ENCODE peak calls at places on chromosomes 3 and 15, in eight cellular contexts. L, O, T, I, H, Q, E and Y are unnamed samples.

GRCh38 chr3:64873400-64873799 is 185.6 kb upstream of the ADAMTS9 start:
- DNase-seq in L (no peak), O (peak), T (no peak), I (no peak), H (no peak), Q (no peak), E (no peak), Y (no peak)

GRCh38 chr3:46423588-46423987 is 16.5 kb downstream of the CCRL2 start:
- DNase-seq in L (no peak), O (no peak), T (no peak), I (no peak), H (no peak), Q (no peak), E (peak), Y (no peak)

GRCh38 chr3:180280601-180281000 is 243.9 kb upstream of the PEX5L start:
- DNase-seq in L (no peak), O (peak), T (no peak), I (no peak), H (no peak), Q (no peak), E (peak), Y (no peak)

GRCh38 chr15:51869074-51869425 is 39.6 kb downstream of the TMOD3 start:
- DNase-seq in L (no peak), O (peak), T (peak), I (no peak), H (peak), Q (no peak), E (peak), Y (no peak)

GRCh38 chr15:83356516-83357399 is 72.3 kb upstream of the BNC1 start:
- DNase-seq in L (no peak), O (peak), T (no peak), I (no peak), H (no peak), Q (no peak), E (no peak), Y (no peak)

GRCh38 chr15:32676095-32676643 is 34.7 kb downstream of the SCG5 start:
- DNase-seq in L (no peak), O (no peak), T (no peak), I (no peak), H (no peak), Q (no peak), E (no peak), Y (no peak)

GRCh38 chr3:179544981-179545645 is 17.6 kb upstream of the ACTL6A start:
- DNase-seq in L (no peak), O (peak), T (peak), I (no peak), H (peak), Q (no peak), E (peak), Y (no peak)

GRCh38 chr15:50183112-50183794 is 1.3 kb downstream of the SLC27A2 start:
- DNase-seq in L (peak), O (no peak), T (no peak), I (no peak), H (no peak), Q (no peak), E (no peak), Y (no peak)

GRCh38 chr3:134651347-134652041 is 672 bp upstream of the KY start:
- DNase-seq in L (peak), O (peak), T (no peak), I (no peak), H (peak), Q (no peak), E (peak), Y (no peak)

GRCh38 chr15:78362716-78363426 is 22.7 kb downstream of the CRABP1 start:
- DNase-seq in L (no peak), O (no peak), T (no peak), I (no peak), H (no peak), Q (no peak), E (peak), Y (peak)

GRCh38 chr3:114080201-114080600 is 23.7 kb downstream of the QTRT2 start:
- DNase-seq in L (no peak), O (no peak), T (no peak), I (no peak), H (no peak), Q (no peak), E (no peak), Y (no peak)

GRCh38 chr3:14823910-14824629 is 5.3 kb downstream of the FGD5 start:
- DNase-seq in L (no peak), O (no peak), T (no peak), I (no peak), H (no peak), Q (no peak), E (no peak), Y (peak)

GRCh38 chr3:109025896-109026295 is 72.2 kb upstream of the GUCA1C start:
- DNase-seq in L (no peak), O (no peak), T (no peak), I (no peak), H (no peak), Q (no peak), E (no peak), Y (no peak)

GRCh38 chr15:90451215-90451850 is 63.3 kb downstream of the IQGAP1 start:
- DNase-seq in L (no peak), O (peak), T (peak), I (no peak), H (no peak), Q (no peak), E (peak), Y (no peak)

GRCh38 chr15:32028921-32029320 is 1.4 kb upstream of the CHRNA7 start:
- DNase-seq in L (peak), O (no peak), T (no peak), I (no peak), H (no peak), Q (peak), E (no peak), Y (no peak)

GRCh38 chr15:96363692-96364091 is 33.2 kb downstream of the NR2F2 start:
- DNase-seq in L (no peak), O (no peak), T (no peak), I (no peak), H (no peak), Q (no peak), E (no peak), Y (no peak)

GRCh38 chr3:38640661-38641441 is 8.6 kb downstream of the SCN5A start:
- DNase-seq in L (no peak), O (no peak), T (no peak), I (no peak), H (no peak), Q (peak), E (no peak), Y (peak)

GRCh38 chr3:1531981-1532380 is 439.2 kb downstream of the CNTN6 start:
- DNase-seq in L (no peak), O (no peak), T (no peak), I (no peak), H (no peak), Q (no peak), E (no peak), Y (no peak)

GRCh38 chr3:64345351-64345750 is 120.1 kb upstream of the PRICKLE2 start:
- DNase-seq in L (no peak), O (peak), T (peak), I (peak), H (peak), Q (no peak), E (peak), Y (no peak)

GRCh38 chr3:52520716-52521487 is 12.8 kb downstream of the NT5DC2 start:
- DNase-seq in L (no peak), O (no peak), T (no peak), I (no peak), H (no peak), Q (no peak), E (no peak), Y (no peak)

GRCh38 chr15:90774731-90775521 is 57.8 kb downstream of the BLM start:
- DNase-seq in L (no peak), O (peak), T (peak), I (no peak), H (no peak), Q (no peak), E (peak), Y (no peak)

GRCh38 chr3:196096382-196096953 is 14.6 kb upstream of the TFRC start:
- DNase-seq in L (peak), O (no peak), T (no peak), I (no peak), H (no peak), Q (no peak), E (peak), Y (no peak)

GRCh38 chr3:194046995-194047681 is 88.8 kb upstream of the HES1 start:
- DNase-seq in L (peak), O (no peak), T (no peak), I (peak), H (no peak), Q (no peak), E (peak), Y (no peak)

DNA sequence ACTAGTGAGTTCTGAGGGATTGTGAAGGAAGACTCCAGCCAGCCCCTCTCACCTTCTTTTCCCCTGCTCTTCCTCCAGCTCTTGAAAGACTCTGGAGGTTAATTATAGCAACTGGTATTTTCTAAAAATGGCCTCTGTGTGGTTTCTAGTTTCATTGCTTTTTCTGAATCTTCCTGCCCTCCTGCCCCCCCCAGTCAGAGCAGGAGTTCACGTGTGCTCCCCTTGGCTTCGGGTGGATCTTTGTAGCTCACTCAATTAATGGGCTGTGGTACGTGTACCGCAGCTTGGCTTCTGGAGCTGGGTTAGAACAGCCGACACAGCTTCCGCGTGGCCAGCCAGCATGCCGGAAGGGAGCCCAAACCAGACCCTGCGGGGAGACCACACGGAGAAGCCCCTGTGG is 31.5 kb downstream of the TM2D3 start:
- DNase-seq in L (peak), O (no peak), T (no peak), I (no peak), H (no peak), Q (no peak), E (no peak), Y (no peak)
- TF ChIP-seq CTCF in L (no peak), O (no peak), T (no peak), I (no peak), H (no peak), Q (no peak), E (no peak), Y (no peak)

DNA sequence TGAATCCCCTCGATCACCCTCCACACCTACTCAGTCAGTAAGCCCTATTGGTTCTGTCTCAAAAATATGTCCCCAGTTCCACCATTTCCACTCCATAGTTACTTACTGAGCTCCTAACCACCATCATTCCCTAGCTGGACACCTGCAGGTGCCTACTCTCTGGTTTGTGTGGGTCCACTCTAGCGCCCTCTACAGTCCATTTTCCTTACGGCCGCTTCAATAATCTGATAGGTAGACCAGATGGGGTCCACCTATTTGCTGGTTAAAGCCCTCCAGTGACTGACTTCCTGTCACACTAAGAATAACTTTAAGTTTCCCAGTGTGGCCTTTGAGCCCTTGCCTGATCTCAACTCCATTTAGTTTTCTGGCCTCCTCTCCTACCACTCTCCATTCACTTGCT is 5.0 kb downstream of the GXYLT2 start:
- DNase-seq in L (no peak), O (peak), T (no peak), I (no peak), H (no peak), Q (no peak), E (no peak), Y (no peak)
- TF ChIP-seq CTCF in L (peak), O (peak), T (peak), I (no peak), H (peak), Q (peak), E (peak), Y (peak)

GRCh38 chr15:73915085-73915484 is 11.2 kb upstream of the LOXL1 start:
- DNase-seq in L (no peak), O (peak), T (no peak), I (no peak), H (no peak), Q (no peak), E (no peak), Y (no peak)
- TF ChIP-seq CTCF in L (no peak), O (no peak), T (no peak), I (no peak), H (no peak), Q (no peak), E (no peak), Y (no peak)

GRCh38 chr3:169722715-169723114 is 42.1 kb downstream of the TERC start:
- DNase-seq in L (no peak), O (no peak), T (no peak), I (no peak), H (no peak), Q (no peak), E (no peak), Y (no peak)
- TF ChIP-seq CTCF in L (no peak), O (no peak), T (no peak), I (no peak), H (no peak), Q (no peak), E (no peak), Y (no peak)

GRCh38 chr15:25268166-25268565 is 170.7 kb downstream of the UBE3A start:
- DNase-seq in L (no peak), O (no peak), T (no peak), I (no peak), H (no peak), Q (no peak), E (no peak), Y (no peak)
- TF ChIP-seq CTCF in L (no peak), O (no peak), T (peak), I (no peak), H (no peak), Q (peak), E (no peak), Y (no peak)

GRCh38 chr3:172640751-172641150 is 70.1 kb downstream of the NCEH1 start:
- DNase-seq in L (no peak), O (no peak), T (no peak), I (no peak), H (no peak), Q (no peak), E (no peak), Y (no peak)

GRCh38 chr3:172630316-172630715 is 80.6 kb downstream of the NCEH1 start:
- DNase-seq in L (no peak), O (peak), T (no peak), I (no peak), H (peak), Q (no peak), E (peak), Y (no peak)

GRCh38 chr3:172641291-172641690 is 69.6 kb downstream of the NCEH1 start:
- DNase-seq in L (no peak), O (no peak), T (no peak), I (no peak), H (no peak), Q (no peak), E (no peak), Y (no peak)

GRCh38 chr3:172634948-172635347 is 75.9 kb downstream of the NCEH1 start:
- DNase-seq in L (no peak), O (no peak), T (no peak), I (no peak), H (peak), Q (no peak), E (no peak), Y (no peak)

DNA sequence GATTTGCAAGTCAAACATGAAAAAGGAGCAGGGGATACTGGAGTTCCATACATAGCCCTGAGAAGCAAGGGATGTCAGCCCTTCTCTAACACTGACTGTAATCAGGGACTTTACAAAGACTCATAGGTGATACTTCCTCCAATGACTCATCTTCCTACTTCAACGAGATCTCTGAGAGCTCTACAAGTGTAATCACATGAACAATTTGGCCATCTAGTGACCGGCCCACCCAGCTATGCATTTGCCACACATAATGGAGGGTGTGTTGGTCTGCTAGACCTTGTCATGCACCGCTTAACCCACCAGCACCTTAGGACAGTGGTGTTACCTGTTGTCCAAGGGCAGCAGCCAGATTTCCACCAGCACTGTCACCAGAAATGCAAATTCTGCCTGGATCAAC is 75.3 kb downstream of the NCEH1 start:
- DNase-seq in L (no peak), O (no peak), T (no peak), I (no peak), H (no peak), Q (no peak), E (no peak), Y (no peak)
- TF ChIP-seq CTCF in L (no peak), O (no peak), T (no peak), I (no peak), H (no peak), Q (no peak), E (no peak), Y (no peak)

DNA sequence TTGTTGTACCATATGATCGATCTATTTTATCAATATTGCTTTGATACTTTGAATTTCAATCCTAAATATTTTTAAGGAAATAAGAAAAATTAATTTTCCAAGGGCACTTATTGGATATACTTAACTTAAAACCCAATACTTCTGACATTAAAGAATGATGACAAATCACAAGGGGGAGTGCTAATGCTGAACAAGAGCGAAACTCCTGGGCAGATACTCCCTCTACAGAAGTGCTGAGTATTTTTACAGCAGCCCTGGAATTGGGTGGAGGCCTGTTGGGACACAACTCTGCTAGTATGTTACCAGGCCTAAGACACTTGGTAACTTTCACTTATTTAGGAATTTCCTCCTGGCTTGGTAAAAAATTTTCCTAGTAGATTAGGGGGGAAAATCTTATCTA is 46.2 kb downstream of the DENND6A start:
- DNase-seq in L (peak), O (peak), T (peak), I (no peak), H (peak), Q (no peak), E (peak), Y (no peak)
- TF ChIP-seq CTCF in L (peak), O (peak), T (peak), I (no peak), H (no peak), Q (no peak), E (peak), Y (peak)

DNA sequence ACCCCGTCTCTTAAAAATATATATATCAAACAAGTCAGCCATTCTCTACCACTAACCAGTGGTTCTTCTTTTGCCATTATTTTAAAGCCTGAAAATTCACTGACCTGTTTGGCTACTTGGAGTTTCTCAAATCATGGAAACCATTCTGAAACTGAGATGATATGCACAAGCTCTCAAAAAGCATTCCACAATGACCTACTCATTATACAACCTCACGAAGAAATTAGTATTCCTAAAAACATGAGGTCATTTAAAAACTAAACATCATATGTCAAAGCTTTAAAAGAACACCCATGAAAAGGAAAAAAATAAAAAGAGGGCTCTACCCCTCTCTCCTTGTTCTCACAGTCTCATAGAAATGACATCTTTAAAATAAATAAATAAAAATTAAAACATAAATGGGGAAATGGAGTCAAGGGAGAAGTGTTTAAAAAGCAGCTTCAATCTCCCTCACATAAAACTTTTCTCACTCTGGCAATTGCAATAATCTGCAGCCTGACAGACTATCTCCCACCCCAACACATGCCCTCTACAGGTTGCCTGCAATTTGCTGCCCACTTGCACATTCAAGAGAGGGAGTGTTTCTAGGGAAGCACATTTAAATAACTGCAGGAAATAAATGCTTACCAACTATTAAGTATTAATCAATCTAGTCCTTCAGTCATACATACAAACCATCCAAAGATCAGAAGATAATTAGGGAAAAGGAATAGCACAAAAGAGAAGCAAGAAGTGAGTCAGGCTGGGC is 73.3 kb downstream of the TRANK1 start:
- DNase-seq in L (no peak), O (no peak), T (no peak), I (no peak), H (no peak), Q (no peak), E (no peak), Y (no peak)
- TF ChIP-seq CTCF in L (no peak), O (no peak), T (peak), I (no peak), H (no peak), Q (no peak), E (no peak), Y (no peak)